ENCODE peak calls at places on chromosome 19, in seven cellular contexts. A, Z, C, L, I, E and V are unnamed samples.

GRCh38 chr19:29329460-29330134 is 116.6 kb upstream of the UQCRFS1 start:
- DNase-seq in A (no peak), Z (peak; percentile 7), C (no peak), L (no peak), I (no peak), E (no peak), V (no peak)

GRCh38 chr19:485122-485521 is 11.2 kb upstream of the MADCAM1 start:
- DNase-seq in A (no peak), Z (no peak), C (no peak), L (no peak), I (no peak), E (no peak), V (no peak)

GRCh38 chr19:45103625-45104319 is 10.8 kb downstream of the PPP1R37 start:
- DNase-seq in A (no peak), Z (no peak), C (no peak), L (no peak), I (no peak), E (no peak), V (no peak)

GRCh38 chr19:18415177-18415867 is 3.9 kb upstream of the SSBP4 start:
- DNase-seq in A (peak; percentile 89), Z (no peak), C (no peak), L (peak; percentile 25), I (peak; percentile 89), E (peak; percentile 78), V (no peak)

GRCh38 chr19:18098891-18099622 is 1.5 kb downstream of the MAST3 start:
- DNase-seq in A (no peak), Z (peak; percentile 84), C (peak; percentile 42), L (no peak), I (no peak), E (no peak), V (no peak)

GRCh38 chr19:18666784-18667183 is 16.7 kb upstream of the CRTC1 start:
- DNase-seq in A (no peak), Z (no peak), C (no peak), L (no peak), I (no peak), E (no peak), V (no peak)

GRCh38 chr19:51448011-51448744 is 10.1 kb downstream of the SIGLEC8 start:
- DNase-seq in A (no peak), Z (no peak), C (no peak), L (no peak), I (no peak), E (no peak), V (no peak)

GRCh38 chr19:2974342-2974932 is 2.9 kb upstream of the TLE6 start:
- DNase-seq in A (no peak), Z (no peak), C (no peak), L (peak; percentile 13), I (no peak), E (no peak), V (no peak)

GRCh38 chr19:49502866-49503581 is 6.8 kb downstream of the RPS11 start:
- DNase-seq in A (peak; percentile 56), Z (no peak), C (no peak), L (peak; percentile 44), I (peak; percentile 72), E (peak; percentile 52), V (peak; percentile 77)

GRCh38 chr19:40174087-40174486 is 17.1 kb upstream of the MAP3K10 start:
- DNase-seq in A (no peak), Z (no peak), C (no peak), L (no peak), I (no peak), E (no peak), V (no peak)

GRCh38 chr19:40588110-40588854 is 11.6 kb downstream of the SHKBP1 start:
- DNase-seq in A (no peak), Z (no peak), C (no peak), L (peak; percentile 53), I (no peak), E (no peak), V (no peak)

GRCh38 chr19:4063369-4064072 is 3.2 kb downstream of the ZBTB7A start:
- DNase-seq in A (peak; percentile 46), Z (no peak), C (no peak), L (no peak), I (no peak), E (peak; percentile 22), V (no peak)

GRCh38 chr19:55632463-55632834 is 8.1 kb upstream of the ZNF784 start:
- DNase-seq in A (peak; percentile 67), Z (peak; percentile 66), C (peak; percentile 74), L (peak; percentile 84), I (peak; percentile 94), E (peak; percentile 63), V (peak; percentile 89)

GRCh38 chr19:29519931-29520330 is 5.9 kb upstream of the VSTM2B start:
- DNase-seq in A (no peak), Z (no peak), C (no peak), L (no peak), I (no peak), E (no peak), V (no peak)

GRCh38 chr19:10388957-10389356 is 8.6 kb upstream of the TYK2 start:
- DNase-seq in A (peak; percentile 90), Z (peak; percentile 66), C (peak; percentile 82), L (peak; percentile 42), I (peak; percentile 66), E (peak; percentile 87), V (peak; percentile 35)

GRCh38 chr19:6720369-6721112 is at the start of gene C3:
- DNase-seq in A (peak; percentile 65), Z (no peak), C (no peak), L (no peak), I (no peak), E (peak; percentile 70), V (no peak)

GRCh38 chr19:604355-604754 is 14.7 kb downstream of the HCN2 start:
- DNase-seq in A (no peak), Z (peak; percentile 43), C (no peak), L (no peak), I (no peak), E (no peak), V (no peak)

GRCh38 chr19:19464339-19465098 is 50.8 kb downstream of the TSSK6 start:
- DNase-seq in A (no peak), Z (no peak), C (no peak), L (peak; percentile 62), I (no peak), E (no peak), V (no peak)

DNA sequence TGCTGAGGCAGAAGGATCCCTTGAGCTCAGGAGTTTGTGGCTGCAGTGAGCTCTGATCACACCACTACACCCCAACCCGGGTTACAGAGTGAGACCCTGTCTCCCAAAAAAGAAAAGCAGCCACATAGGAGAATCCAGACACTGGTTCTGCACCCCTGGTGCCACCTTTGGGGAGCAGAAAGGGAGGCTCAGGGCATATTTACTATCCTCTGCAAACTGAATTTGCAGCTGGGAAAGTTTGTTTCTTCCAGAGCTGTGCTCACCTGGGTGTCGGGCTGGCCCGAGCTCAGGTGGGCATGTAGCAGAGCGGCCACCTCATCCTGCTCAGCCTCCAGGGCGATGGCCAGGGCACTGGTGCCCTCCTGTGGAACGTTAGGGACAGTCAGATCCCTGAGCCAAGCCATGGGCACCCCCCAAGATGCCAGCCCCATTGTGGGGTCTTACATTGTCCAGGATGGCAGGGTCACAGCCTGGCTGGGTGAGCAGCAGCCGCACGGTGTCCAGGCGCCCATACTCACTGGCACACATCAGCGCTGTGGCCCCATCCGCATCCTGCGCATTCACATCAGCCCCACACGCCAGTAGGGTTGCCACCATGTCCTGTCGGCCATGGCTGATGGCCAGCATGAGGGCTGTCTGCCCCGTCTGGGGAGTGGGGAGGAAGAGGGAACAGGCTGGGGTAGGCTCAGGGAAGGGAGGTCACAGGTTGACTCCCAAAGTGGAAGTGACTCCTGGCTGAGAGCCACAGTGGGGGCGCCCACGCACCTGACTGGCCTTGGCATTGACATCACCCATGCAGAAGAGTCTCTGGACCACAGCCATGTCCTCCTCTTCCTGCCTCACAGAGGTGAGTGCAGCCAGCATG is 3.1 kb downstream of the RPS28 start:
- DNase-seq in A (no peak), Z (no peak), C (no peak), L (no peak), I (no peak), E (no peak), V (no peak)
- TF ChIP-seq CTCF in A (no peak), Z (no peak), C (no peak), L (no peak), I (no peak), E (no peak), V (no peak)

GRCh38 chr19:20640545-20640944 is 20.8 kb downstream of the ZNF626 start:
- DNase-seq in A (no peak), Z (no peak), C (no peak), L (no peak), I (no peak), E (no peak), V (no peak)
- TF ChIP-seq CTCF in A (no peak), Z (no peak), C (no peak), L (no peak), I (no peak), E (no peak), V (no peak)

DNA sequence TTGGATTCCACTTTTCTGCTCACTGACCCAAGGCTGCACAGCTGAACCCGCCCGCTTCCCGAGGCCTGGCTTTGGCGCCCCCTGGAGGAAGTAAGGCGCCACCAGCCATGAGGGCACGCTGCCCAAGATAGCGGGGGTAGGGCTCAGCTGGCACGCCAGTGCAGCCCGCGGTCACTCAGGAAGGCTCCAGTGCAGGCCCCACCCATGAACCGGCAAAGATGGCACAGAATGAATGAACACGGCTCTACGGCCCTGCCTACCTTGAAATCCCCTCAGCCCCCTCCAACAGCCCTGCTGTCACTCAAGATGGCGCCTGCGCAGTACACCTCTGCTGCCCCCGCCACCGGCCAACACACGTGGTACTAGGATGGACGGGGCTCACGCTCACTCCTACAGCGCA is 3.0 kb downstream of the PEG3 start:
- DNase-seq in A (peak; percentile 82), Z (no peak), C (no peak), L (no peak), I (no peak), E (peak; percentile 72), V (no peak)
- TF ChIP-seq CTCF in A (no peak), Z (no peak), C (no peak), L (peak; percentile 15), I (peak; percentile 16), E (peak; percentile 43), V (no peak)

DNA sequence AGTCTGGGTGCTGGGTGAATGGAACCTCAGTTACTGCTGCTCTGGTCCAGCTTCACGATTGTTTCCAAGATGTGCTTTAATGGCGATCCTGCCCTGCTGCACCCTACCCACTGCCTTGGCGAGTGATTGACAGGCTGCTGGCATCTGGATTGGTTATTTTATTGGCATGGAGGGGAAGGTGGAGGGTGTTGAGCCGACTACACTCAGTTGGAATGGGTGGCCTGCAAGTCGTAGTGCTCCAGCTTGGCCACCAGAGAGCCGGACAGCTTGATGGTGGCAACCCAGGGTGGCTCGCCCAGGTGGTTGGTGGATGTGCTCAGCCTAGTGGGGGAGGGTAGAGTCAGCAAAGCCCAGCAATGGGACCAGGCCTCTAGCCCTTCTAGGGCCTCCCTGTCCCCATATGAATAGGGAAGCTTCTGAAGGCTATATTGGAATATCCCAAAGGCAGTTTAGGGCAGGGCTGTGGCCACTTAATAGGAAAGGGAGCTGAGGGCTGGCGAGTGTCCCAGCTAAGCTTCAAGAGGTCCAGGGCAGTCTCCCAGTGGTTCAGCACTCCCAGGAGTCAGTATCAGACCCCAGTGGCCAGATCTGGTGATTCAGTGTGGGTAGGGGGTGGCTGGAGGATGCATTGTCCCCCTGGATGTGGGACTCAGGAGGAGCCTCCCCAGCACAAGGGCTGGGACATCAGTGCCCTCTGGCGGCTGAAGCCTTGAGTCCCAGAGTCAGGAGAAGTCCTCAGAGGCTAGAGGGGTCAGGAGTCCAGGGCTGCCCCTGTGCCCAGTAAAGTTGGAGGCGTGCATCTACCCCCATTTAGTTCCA is 3.4 kb downstream of the GGN start:
- DNase-seq in A (no peak), Z (no peak), C (no peak), L (no peak), I (no peak), E (no peak), V (no peak)
- TF ChIP-seq CTCF in A (no peak), Z (no peak), C (no peak), L (peak; percentile 38), I (peak; percentile 44), E (no peak), V (peak; percentile 47)